ENCODE peak calls at places on chromosomes 16 and 17, in five cellular contexts. G is esophagus squamous epithelium, N is HepG2, K is mucosa of descending colon, W is hepatocyte. U is an unnamed sample. For H3K36me3, the result is how much of the 10 kb centered on the place peaks cover.

GRCh38 chr16:86117756-86118155 is 218.8 kb downstream of the IRF8 start:
- DNase-seq in G (no peak), N (no peak), K (no peak), W (no peak), U (no peak)

GRCh38 chr16:7843196-7843595 is 510.6 kb downstream of the RBFOX1 start:
- DNase-seq in G (no peak), N (no peak), K (no peak), W (no peak), U (no peak)

GRCh38 chr17:8152112-8152775 is at the start of gene PER1:
- DNase-seq in G (peak), N (peak), K (peak), W (peak), U (peak)

GRCh38 chr17:81814748-81815645 is 11.0 kb downstream of the GCGR start:
- DNase-seq in G (no peak), N (peak), K (no peak), W (peak), U (no peak)

GRCh38 chr17:74599023-74599399 is 6.9 kb upstream of the CD300LD start:
- DNase-seq in G (no peak), N (no peak), K (no peak), W (no peak), U (no peak)

GRCh38 chr17:62824290-62825135 is 16.4 kb upstream of the MARCHF10 start:
- DNase-seq in G (no peak), N (peak), K (no peak), W (peak), U (no peak)

GRCh38 chr16:83813818-83814653 is 6.3 kb downstream of the HSBP1 start:
- DNase-seq in G (no peak), N (peak), K (no peak), W (peak), U (no peak)

GRCh38 chr17:68289936-68290267 is 1.0 kb downstream of the SLC16A6 start:
- DNase-seq in G (no peak), N (no peak), K (no peak), W (no peak), U (peak)

GRCh38 chr17:72053069-72053846 is 67.6 kb upstream of the SOX9 start:
- DNase-seq in G (no peak), N (no peak), K (no peak), W (no peak), U (no peak)

GRCh38 chr17:80372922-80373570 is 41.9 kb upstream of the ENDOV start:
- DNase-seq in G (no peak), N (no peak), K (no peak), W (no peak), U (no peak)

GRCh38 chr17:80371196-80371595 is 43.8 kb upstream of the ENDOV start:
- DNase-seq in G (no peak), N (no peak), K (no peak), W (no peak), U (no peak)

GRCh38 chr17:80374732-80375118 is 40.2 kb upstream of the ENDOV start:
- DNase-seq in G (no peak), N (no peak), K (no peak), W (no peak), U (no peak)

GRCh38 chr17:80374039-80374731 is 40.8 kb upstream of the ENDOV start:
- DNase-seq in G (no peak), N (no peak), K (no peak), W (no peak), U (no peak)

GRCh38 chr17:80372456-80372855 is 42.5 kb upstream of the ENDOV start:
- DNase-seq in G (no peak), N (no peak), K (no peak), W (no peak), U (no peak)
- H3K36me3 ChIP-seq in G (half or more), N (under half), K (under half), W (under half), U (half or more)

GRCh38 chr17:78355045-78355641 is 4.7 kb downstream of the SOCS3 start:
- DNase-seq in G (no peak), N (peak), K (no peak), W (no peak), U (no peak)

GRCh38 chr17:78347453-78347852 is 12.4 kb downstream of the SOCS3 start:
- DNase-seq in G (no peak), N (no peak), K (no peak), W (no peak), U (no peak)

GRCh38 chr17:78349831-78350631 is 9.8 kb downstream of the SOCS3 start:
- DNase-seq in G (no peak), N (no peak), K (no peak), W (no peak), U (no peak)

GRCh38 chr17:78348055-78348745 is 11.7 kb downstream of the SOCS3 start:
- DNase-seq in G (no peak), N (no peak), K (no peak), W (no peak), U (no peak)

GRCh38 chr17:78351449-78352006 is 8.3 kb downstream of the SOCS3 start:
- DNase-seq in G (no peak), N (peak), K (peak), W (peak), U (peak)
- TF ChIP-seq CTCF in G (peak), N (no peak), K (no peak), W (no peak), U (no peak)

GRCh38 chr17:3913531-3914318 is 2.5 kb downstream of the P2RX1 start:
- DNase-seq in G (no peak), N (peak), K (peak), W (peak), U (no peak)
- H3K4me3 ChIP-seq in G (peak), N (no peak), K (no peak), W (no peak), U (no peak)

GRCh38 chr17:21005803-21006202 is 37.0 kb downstream of the USP22 start:
- DNase-seq in G (no peak), N (no peak), K (no peak), W (no peak), U (no peak)
- H3K36me3 ChIP-seq in G (half or more), N (half or more), K (under half), W (under half), U (half or more)

GRCh38 chr16:2468142-2468724 is 2.9 kb upstream of the NTN3 start:
- DNase-seq in G (no peak), N (no peak), K (peak), W (peak), U (no peak)

GRCh38 chr16:2467301-2468141 is 3.6 kb upstream of the NTN3 start:
- DNase-seq in G (no peak), N (no peak), K (peak), W (peak), U (peak)

GRCh38 chr16:2464333-2464732 is 4.4 kb downstream of the TEDC2 start:
- DNase-seq in G (no peak), N (no peak), K (no peak), W (no peak), U (no peak)

GRCh38 chr16:2466667-2467300 is 4.3 kb upstream of the NTN3 start:
- DNase-seq in G (no peak), N (no peak), K (no peak), W (no peak), U (no peak)

GRCh38 chr16:2465653-2466415 is 5.3 kb upstream of the NTN3 start:
- DNase-seq in G (no peak), N (no peak), K (no peak), W (no peak), U (no peak)
- TF ChIP-seq CTCF in G (no peak), N (peak), K (no peak), W (peak), U (no peak)

DNA sequence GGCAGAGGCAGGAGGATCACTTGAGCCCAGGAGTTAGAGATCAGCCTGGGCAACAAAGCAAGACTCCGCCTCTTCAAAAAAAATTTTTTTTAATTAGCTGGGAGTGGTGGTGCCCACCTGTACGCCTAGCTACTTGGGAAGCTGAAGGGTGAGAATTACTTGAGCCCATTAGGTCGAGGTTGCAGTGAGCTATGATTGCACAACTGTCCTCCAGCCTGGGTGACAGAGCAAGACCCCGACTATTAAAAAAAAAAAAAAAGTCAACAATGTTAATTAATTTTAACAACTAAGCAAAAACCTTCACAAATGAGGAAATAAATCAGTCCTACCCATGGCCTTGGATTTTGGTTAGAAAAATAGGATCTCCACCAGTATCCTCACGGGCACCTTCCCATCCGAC is 5.4 kb downstream of the DHX58 start:
- DNase-seq in G (no peak), N (no peak), K (no peak), W (no peak), U (no peak)
- H3K4me3 ChIP-seq in G (peak), N (no peak), K (no peak), W (no peak), U (no peak)

U was measured in ascending aorta.